ENCODE peak calls at places on chromosomes 12 and 14, in seven cellular contexts. X is ELR; I is fibroblast of the aortic adventitia; P is iris pigment epithelial cell; G is stimulated activated CD4-positive, alpha-beta T cell treated with anti-CD3 and anti-CD28 coated beads, Interleukin-15, amount 100 ng/mL, for 1 hour; Z is type B pancreatic cell; F is kidney tubule cell. V is an unnamed sample.

GRCh38 chr12:28987538-28988383 is 161.3 kb upstream of the FAR2 start:
- DNase-seq in X (no peak), I (no peak), P (no peak), G (no peak), Z (no peak), F (no peak), V (peak)

GRCh38 chr14:93006484-93007128 is 83.7 kb downstream of the CHGA start:
- DNase-seq in X (no peak), I (peak), P (peak), G (no peak), Z (no peak), F (peak), V (peak)

GRCh38 chr12:77947746-77948145 is 117.1 kb downstream of the NAV3 start:
- DNase-seq in X (no peak), I (no peak), P (no peak), G (no peak), Z (no peak), F (peak), V (no peak)

GRCh38 chr14:90355540-90356518 is 24.1 kb upstream of the NRDE2 start:
- DNase-seq in X (peak), I (peak), P (no peak), G (no peak), Z (no peak), F (no peak), V (no peak)

GRCh38 chr14:71464840-71465239 is 467.4 kb upstream of the RGS6 start:
- DNase-seq in X (no peak), I (no peak), P (no peak), G (no peak), Z (no peak), F (no peak), V (no peak)

GRCh38 chr14:31261859-31262739 is 54.5 kb upstream of the HECTD1 start:
- DNase-seq in X (peak), I (peak), P (peak), G (no peak), Z (no peak), F (peak), V (peak)

GRCh38 chr12:7116196-7116595 is 7.2 kb upstream of the C1RL start:
- DNase-seq in X (no peak), I (no peak), P (no peak), G (no peak), Z (no peak), F (no peak), V (no peak)

GRCh38 chr12:66063976-66064375 is 66.6 kb downstream of the LLPH start:
- DNase-seq in X (no peak), I (no peak), P (peak), G (no peak), Z (no peak), F (no peak), V (no peak)

V was measured in cardiac fibroblast.